ENCODE peak calls at places on chromosome 13, in six cellular contexts. One of them, this sample, is unnamed. For H3K9me3 and H3K4me1, the result is how much of the 10 kb centered on the place peaks cover.

GRCh38 chr13:100491164-100491847 is 97.3 kb downstream of the GGACT start:
- DNase-seq in fibroblast of lung: peak
- DNase-seq in IMR-90: peak
- DNase-seq in lung: no peak
- DNase-seq in DND-41: no peak
- DNase-seq in stomach: no peak
- DNase-seq in this sample: no peak

GRCh38 chr13:80858131-80858530 is 517.2 kb upstream of the SPRY2 start:
- DNase-seq in DND-41: no peak
- DNase-seq in fibroblast of lung: no peak
- DNase-seq in IMR-90: no peak
- DNase-seq in stomach: no peak
- DNase-seq in lung: no peak
- DNase-seq in this sample: no peak

GRCh38 chr13:74132152-74132767 is 1.9 kb downstream of the KLF12 start:
- DNase-seq in fibroblast of lung: peak
- DNase-seq in DND-41: peak
- DNase-seq in stomach: no peak
- DNase-seq in lung: no peak
- DNase-seq in IMR-90: peak
- DNase-seq in this sample: peak

GRCh38 chr13:63972328-63972727 is 2556.7 kb upstream of the PCDH20 start:
- DNase-seq in DND-41: no peak
- DNase-seq in lung: no peak
- DNase-seq in fibroblast of lung: no peak
- DNase-seq in IMR-90: no peak
- DNase-seq in stomach: no peak
- DNase-seq in this sample: no peak

GRCh38 chr13:111343186-111343805 is 22.9 kb downstream of the TEX29 start:
- DNase-seq in fibroblast of lung: no peak
- DNase-seq in lung: peak
- DNase-seq in stomach: no peak
- DNase-seq in DND-41: no peak
- DNase-seq in IMR-90: no peak
- DNase-seq in this sample: no peak

GRCh38 chr13:114128624-114129522 is 3.5 kb downstream of the RASA3 start:
- DNase-seq in lung: peak
- DNase-seq in fibroblast of lung: peak
- DNase-seq in DND-41: peak
- DNase-seq in stomach: peak
- DNase-seq in IMR-90: peak
- DNase-seq in this sample: no peak

GRCh38 chr13:23352161-23352560 is 81.3 kb downstream of the SACS start:
- DNase-seq in DND-41: no peak
- DNase-seq in stomach: no peak
- DNase-seq in lung: no peak
- DNase-seq in fibroblast of lung: no peak
- DNase-seq in IMR-90: no peak
- DNase-seq in this sample: no peak

GRCh38 chr13:109999659-110000533 is 213.5 kb upstream of the IRS2 start:
- DNase-seq in stomach: no peak
- DNase-seq in IMR-90: no peak
- DNase-seq in fibroblast of lung: no peak
- DNase-seq in DND-41: no peak
- DNase-seq in lung: no peak
- DNase-seq in this sample: no peak

GRCh38 chr13:71417205-71417604 is 449.8 kb downstream of the DACH1 start:
- DNase-seq in IMR-90: peak
- DNase-seq in lung: no peak
- DNase-seq in DND-41: no peak
- DNase-seq in fibroblast of lung: peak
- DNase-seq in stomach: no peak
- DNase-seq in this sample: no peak

GRCh38 chr13:74794582-74794981 is 660.4 kb upstream of the KLF12 start:
- DNase-seq in lung: no peak
- DNase-seq in stomach: no peak
- DNase-seq in DND-41: no peak
- DNase-seq in IMR-90: no peak
- DNase-seq in fibroblast of lung: peak
- DNase-seq in this sample: no peak

GRCh38 chr13:112056284-112056727 is 10.6 kb upstream of the SOX1 start:
- DNase-seq in stomach: no peak
- DNase-seq in lung: no peak
- DNase-seq in IMR-90: no peak
- DNase-seq in DND-41: no peak
- DNase-seq in fibroblast of lung: no peak
- DNase-seq in this sample: no peak

GRCh38 chr13:112995395-112996091 is 26.5 kb downstream of the MCF2L start:
- DNase-seq in DND-41: no peak
- DNase-seq in fibroblast of lung: no peak
- DNase-seq in lung: no peak
- DNase-seq in stomach: peak
- DNase-seq in IMR-90: no peak
- DNase-seq in this sample: no peak

GRCh38 chr13:76389321-76389720 is 496.9 kb downstream of the KCTD12 start:
- DNase-seq in DND-41: no peak
- DNase-seq in stomach: no peak
- DNase-seq in lung: no peak
- DNase-seq in IMR-90: no peak
- DNase-seq in fibroblast of lung: no peak
- DNase-seq in this sample: no peak

GRCh38 chr13:33692531-33692930 is 125.4 kb upstream of the RFC3 start:
- DNase-seq in stomach: no peak
- DNase-seq in IMR-90: no peak
- DNase-seq in lung: no peak
- DNase-seq in DND-41: no peak
- DNase-seq in fibroblast of lung: no peak
- DNase-seq in this sample: no peak

GRCh38 chr13:33676045-33676699 is 141.8 kb upstream of the RFC3 start:
- DNase-seq in fibroblast of lung: peak
- DNase-seq in IMR-90: no peak
- DNase-seq in stomach: peak
- DNase-seq in lung: no peak
- DNase-seq in DND-41: no peak
- DNase-seq in this sample: no peak

GRCh38 chr13:64457976-64458375 is 2772.2 kb downstream of the PCDH9 start:
- DNase-seq in IMR-90: peak
- DNase-seq in lung: no peak
- DNase-seq in DND-41: no peak
- DNase-seq in fibroblast of lung: peak
- DNase-seq in stomach: no peak
- DNase-seq in this sample: no peak

GRCh38 chr13:50635504-50635903 is 208.0 kb downstream of the DLEU7 start:
- DNase-seq in stomach: no peak
- DNase-seq in DND-41: no peak
- DNase-seq in IMR-90: no peak
- DNase-seq in fibroblast of lung: peak
- DNase-seq in lung: peak
- DNase-seq in this sample: no peak

GRCh38 chr13:112692104-112692503 is 2.3 kb downstream of the ATP11A start:
- DNase-seq in lung: no peak
- DNase-seq in stomach: peak
- DNase-seq in IMR-90: no peak
- DNase-seq in fibroblast of lung: no peak
- DNase-seq in DND-41: no peak
- DNase-seq in this sample: no peak

GRCh38 chr13:103272770-103273169 is 206.6 kb upstream of the SLC10A2 start:
- DNase-seq in lung: no peak
- DNase-seq in fibroblast of lung: peak
- DNase-seq in stomach: no peak
- DNase-seq in IMR-90: peak
- DNase-seq in DND-41: no peak
- DNase-seq in this sample: no peak

GRCh38 chr13:67515895-67516294 is 285.8 kb upstream of the PCDH9 start:
- DNase-seq in IMR-90: peak
- DNase-seq in fibroblast of lung: peak
- DNase-seq in lung: no peak
- DNase-seq in stomach: no peak
- DNase-seq in DND-41: no peak
- DNase-seq in this sample: no peak

GRCh38 chr13:79745141-79745540 is 264.2 kb downstream of the NDFIP2 start:
- DNase-seq in DND-41: no peak
- DNase-seq in lung: no peak
- DNase-seq in IMR-90: no peak
- DNase-seq in stomach: no peak
- DNase-seq in fibroblast of lung: no peak
- DNase-seq in this sample: no peak

GRCh38 chr13:111115051-111115840 is at the start of gene ARHGEF7:
- DNase-seq in fibroblast of lung: no peak
- DNase-seq in DND-41: no peak
- DNase-seq in stomach: no peak
- DNase-seq in lung: no peak
- DNase-seq in IMR-90: no peak
- DNase-seq in this sample: peak

GRCh38 chr13:51549593-51549992 is 34.7 kb upstream of the WDFY2 start:
- DNase-seq in fibroblast of lung: no peak
- DNase-seq in DND-41: no peak
- DNase-seq in IMR-90: no peak
- DNase-seq in lung: no peak
- DNase-seq in stomach: no peak
- DNase-seq in this sample: no peak

GRCh38 chr13:75468098-75468497 is 13.9 kb downstream of the TBC1D4 start:
- DNase-seq in fibroblast of lung: peak
- DNase-seq in lung: no peak
- DNase-seq in stomach: no peak
- DNase-seq in IMR-90: peak
- DNase-seq in DND-41: no peak
- DNase-seq in this sample: no peak

GRCh38 chr13:42001580-42001979 is 40.7 kb upstream of the VWA8 start:
- DNase-seq in IMR-90: peak
- DNase-seq in stomach: no peak
- DNase-seq in lung: peak
- DNase-seq in DND-41: no peak
- DNase-seq in fibroblast of lung: peak
- DNase-seq in this sample: no peak

GRCh38 chr13:109836629-109837607 is 50.5 kb upstream of the IRS2 start:
- DNase-seq in fibroblast of lung: no peak
- DNase-seq in lung: no peak
- DNase-seq in DND-41: no peak
- DNase-seq in stomach: peak
- DNase-seq in IMR-90: no peak
- DNase-seq in this sample: no peak

GRCh38 chr13:113488283-113488682 is 2.2 kb downstream of the DCUN1D2 start:
- DNase-seq in fibroblast of lung: no peak
- DNase-seq in DND-41: no peak
- DNase-seq in stomach: no peak
- DNase-seq in lung: no peak
- DNase-seq in IMR-90: no peak
- DNase-seq in this sample: no peak

GRCh38 chr13:54415753-54416366 is 1387.2 kb downstream of the OLFM4 start:
- DNase-seq in DND-41: no peak
- DNase-seq in lung: no peak
- DNase-seq in stomach: no peak
- DNase-seq in fibroblast of lung: no peak
- DNase-seq in IMR-90: no peak
- DNase-seq in this sample: no peak
- H3K9me3 ChIP-seq in DND-41: under half
- H3K9me3 ChIP-seq in lung: under half
- H3K9me3 ChIP-seq in stomach: under half
- H3K9me3 ChIP-seq in fibroblast of lung: under half
- H3K9me3 ChIP-seq in IMR-90: under half
- H3K9me3 ChIP-seq in this sample: under half

DNA sequence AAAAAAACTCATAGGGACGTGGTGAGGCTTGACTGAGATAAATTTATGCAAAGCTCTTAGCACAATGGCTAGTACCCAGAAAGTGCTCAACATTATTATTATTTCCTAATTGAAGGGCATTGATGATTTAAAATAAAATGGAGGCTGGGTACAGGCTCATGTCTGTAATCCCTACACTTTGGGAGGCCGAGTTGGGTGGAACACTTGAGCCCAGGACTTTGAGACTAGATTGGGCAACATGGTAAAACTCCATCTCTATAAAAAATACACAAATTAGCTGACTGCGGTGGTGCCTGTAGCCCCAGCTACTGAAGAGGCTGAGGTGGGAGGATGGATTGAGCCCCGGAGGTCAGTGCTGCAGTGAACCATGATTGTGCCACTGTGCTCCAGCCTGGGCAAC is 49.6 kb downstream of the LRCH1 start:
- DNase-seq in lung: no peak
- DNase-seq in DND-41: no peak
- DNase-seq in stomach: no peak
- DNase-seq in fibroblast of lung: no peak
- DNase-seq in IMR-90: no peak
- DNase-seq in this sample: no peak
- H3K4me1 ChIP-seq in lung: under half
- H3K4me1 ChIP-seq in DND-41: under half
- H3K4me1 ChIP-seq in stomach: half or more
- H3K4me1 ChIP-seq in fibroblast of lung: under half
- H3K4me1 ChIP-seq in IMR-90: under half
- H3K4me1 ChIP-seq in this sample: under half

GRCh38 chr13:20494656-20495055 is 31.0 kb downstream of the CRYL1 start:
- DNase-seq in DND-41: no peak
- DNase-seq in lung: no peak
- DNase-seq in stomach: no peak
- DNase-seq in fibroblast of lung: no peak
- DNase-seq in IMR-90: no peak
- DNase-seq in this sample: no peak

GRCh38 chr13:20497376-20497775 is 28.3 kb downstream of the CRYL1 start:
- DNase-seq in IMR-90: no peak
- DNase-seq in fibroblast of lung: no peak
- DNase-seq in lung: no peak
- DNase-seq in stomach: no peak
- DNase-seq in DND-41: no peak
- DNase-seq in this sample: no peak

GRCh38 chr13:20498129-20498528 is 27.5 kb downstream of the CRYL1 start:
- DNase-seq in lung: no peak
- DNase-seq in IMR-90: no peak
- DNase-seq in stomach: no peak
- DNase-seq in fibroblast of lung: no peak
- DNase-seq in DND-41: no peak
- DNase-seq in this sample: no peak

GRCh38 chr13:20492641-20493040 is 33.0 kb downstream of the CRYL1 start:
- DNase-seq in stomach: no peak
- DNase-seq in DND-41: peak
- DNase-seq in fibroblast of lung: peak
- DNase-seq in IMR-90: peak
- DNase-seq in lung: no peak
- DNase-seq in this sample: no peak

GRCh38 chr13:20495087-20496023 is 30.3 kb downstream of the CRYL1 start:
- DNase-seq in fibroblast of lung: peak
- DNase-seq in lung: peak
- DNase-seq in stomach: peak
- DNase-seq in IMR-90: peak
- DNase-seq in DND-41: peak
- DNase-seq in this sample: peak
- H3K4me3 ChIP-seq in fibroblast of lung: peak
- H3K4me3 ChIP-seq in lung: no peak
- H3K4me3 ChIP-seq in stomach: no peak
- H3K4me3 ChIP-seq in IMR-90: no peak
- H3K4me3 ChIP-seq in DND-41: no peak
- H3K4me3 ChIP-seq in this sample: no peak

DNA sequence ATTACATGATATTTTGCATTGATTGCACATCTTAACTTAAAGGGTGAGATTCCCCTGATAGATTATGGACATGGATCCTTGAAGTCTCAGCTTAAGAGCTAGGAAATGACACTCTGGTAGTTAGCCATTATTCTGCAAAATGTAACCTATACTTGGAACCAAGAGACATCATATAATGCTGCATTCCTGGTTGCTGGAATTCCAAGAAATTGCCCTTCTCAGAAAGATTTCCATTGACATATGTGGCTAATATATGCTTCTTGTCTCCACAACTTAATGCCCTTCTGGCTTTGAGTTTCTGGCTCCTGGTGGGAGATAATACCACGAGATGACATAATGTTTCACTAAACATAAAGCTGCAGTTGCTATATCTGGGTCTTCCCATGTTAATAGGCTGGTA is 204.4 kb upstream of the TRPC4 start:
- DNase-seq in lung: no peak
- DNase-seq in DND-41: no peak
- DNase-seq in fibroblast of lung: no peak
- DNase-seq in stomach: no peak
- DNase-seq in IMR-90: no peak
- DNase-seq in this sample: no peak
- H3K9me3 ChIP-seq in lung: under half
- H3K9me3 ChIP-seq in DND-41: under half
- H3K9me3 ChIP-seq in fibroblast of lung: under half
- H3K9me3 ChIP-seq in stomach: under half
- H3K9me3 ChIP-seq in IMR-90: under half
- H3K9me3 ChIP-seq in this sample: under half

This sample was measured in HAP-1.